ENCODE peak calls at places on chromosomes 12 and 14, in seven cellular contexts. G is left cardiac atrium, E is A549, A is NT2/D1, T is GM12864, L is upper lobe of right lung, U is AG08395. D is an unnamed sample.

GRCh38 chr14:104137297-104138097 is 890 bp upstream of the KIF26A start:
- DNase-seq in G (peak; percentile 77), E (peak; percentile 80), A (peak; percentile 47), T (no peak), L (peak; percentile 83), U (peak; percentile 78), D (peak; percentile 95)

GRCh38 chr12:115897718-115898117 is 379.8 kb downstream of the MED13L start:
- DNase-seq in G (no peak), E (no peak), A (no peak), T (no peak), L (no peak), U (peak; percentile 9), D (peak; percentile 32)

GRCh38 chr12:28463396-28463795 is 273.1 kb downstream of the CCDC91 start:
- DNase-seq in G (no peak), E (no peak), A (no peak), T (no peak), L (no peak), U (no peak), D (no peak)

GRCh38 chr14:94998110-94998509 is 159.2 kb downstream of the DICER1 start:
- DNase-seq in G (no peak), E (no peak), A (no peak), T (no peak), L (no peak), U (no peak), D (no peak)

GRCh38 chr12:120666577-120667390 is 20.2 kb upstream of the MLEC start:
- DNase-seq in G (no peak), E (no peak), A (no peak), T (no peak), L (no peak), U (no peak), D (no peak)

GRCh38 chr14:31127690-31128089 is 79.9 kb downstream of the HECTD1 start:
- DNase-seq in G (no peak), E (peak; percentile 37), A (no peak), T (no peak), L (no peak), U (no peak), D (no peak)

GRCh38 chr14:22221508-22221907 is 367.5 kb downstream of the DAD1 start:
- DNase-seq in G (no peak), E (peak; percentile 8), A (no peak), T (peak; percentile 1), L (no peak), U (no peak), D (no peak)

GRCh38 chr12:6769003-6769389 is 2.8 kb downstream of the PTMS start:
- DNase-seq in G (no peak), E (peak; percentile 54), A (peak; percentile 98), T (no peak), L (no peak), U (peak; percentile 67), D (peak; percentile 67)

GRCh38 chr12:123278150-123278627 is 6.5 kb upstream of the CDK2AP1 start:
- DNase-seq in G (no peak), E (no peak), A (no peak), T (peak; percentile 87), L (no peak), U (no peak), D (no peak)

GRCh38 chr12:6996040-6996441 is 22.2 kb downstream of the LPCAT3 start:
- DNase-seq in G (no peak), E (no peak), A (peak; percentile 57), T (no peak), L (no peak), U (peak; percentile 88), D (no peak)

GRCh38 chr12:89038831-89039509 is 313.3 kb downstream of the DUSP6 start:
- DNase-seq in G (no peak), E (no peak), A (no peak), T (no peak), L (no peak), U (no peak), D (no peak)

GRCh38 chr14:98345186-98345585 is 926.8 kb downstream of the BCL11B start:
- DNase-seq in G (no peak), E (no peak), A (no peak), T (no peak), L (no peak), U (no peak), D (peak; percentile 64)

GRCh38 chr12:123134265-123134664 is 16.6 kb downstream of the PITPNM2 start:
- DNase-seq in G (no peak), E (no peak), A (no peak), T (no peak), L (peak; percentile 77), U (no peak), D (no peak)

GRCh38 chr12:57522887-57523705 is 472 bp downstream of the MBD6 start:
- DNase-seq in G (peak; percentile 67), E (peak; percentile 46), A (no peak), T (no peak), L (peak; percentile 89), U (no peak), D (peak; percentile 60)

GRCh38 chr12:42684171-42685071 is 94.9 kb upstream of the PRICKLE1 start:
- DNase-seq in G (no peak), E (no peak), A (no peak), T (no peak), L (no peak), U (no peak), D (no peak)

D was measured in retina.